ENCODE peak calls at places on chromosomes 12 and 14, in eight cellular contexts. Q is neural progenitor cell, C is hepatocyte, G is AG04449, E is brain microvascular endothelial cell, P is fibroblast of lung, J is omental fat pad, H is GM06990. R is an unnamed sample.

GRCh38 chr12:44063671-44064070 is 227.8 kb downstream of the TMEM117 start:
- DNase-seq in Q (no peak), C (no peak), G (no peak), E (no peak), P (no peak), J (no peak), H (no peak), R (no peak)

GRCh38 chr12:113392988-113393579 is 10.6 kb downstream of the SDS start:
- DNase-seq in Q (peak), C (no peak), G (no peak), E (peak), P (peak), J (no peak), H (peak), R (peak)

GRCh38 chr12:48865141-48865440 is 579 bp downstream of the RND1 start:
- DNase-seq in Q (peak), C (no peak), G (no peak), E (no peak), P (no peak), J (no peak), H (peak), R (no peak)

GRCh38 chr12:124687695-124688301 is 120.4 kb upstream of the NCOR2 start:
- DNase-seq in Q (peak), C (no peak), G (no peak), E (no peak), P (peak), J (no peak), H (no peak), R (no peak)

GRCh38 chr14:30883508-30884294 is 9.3 kb downstream of the COCH start:
- DNase-seq in Q (no peak), C (no peak), G (no peak), E (no peak), P (peak), J (no peak), H (no peak), R (no peak)

GRCh38 chr12:94127239-94128131 is 20.9 kb upstream of the PLXNC1 start:
- DNase-seq in Q (no peak), C (no peak), G (no peak), E (no peak), P (no peak), J (no peak), H (no peak), R (no peak)

GRCh38 chr12:109304485-109304884 is 4.6 kb downstream of the FOXN4 start:
- DNase-seq in Q (no peak), C (no peak), G (no peak), E (no peak), P (no peak), J (no peak), H (no peak), R (peak)

GRCh38 chr14:93150227-93151206 is 34.2 kb downstream of the MOAP1 start:
- DNase-seq in Q (peak), C (peak), G (no peak), E (no peak), P (no peak), J (no peak), H (no peak), R (no peak)

GRCh38 chr12:3492868-3493224 is 1.8 kb downstream of the PRMT8 start:
- DNase-seq in Q (no peak), C (no peak), G (no peak), E (no peak), P (no peak), J (no peak), H (no peak), R (no peak)

GRCh38 chr14:60544659-60545058 is 35.7 kb downstream of the SIX6 start:
- DNase-seq in Q (no peak), C (no peak), G (no peak), E (no peak), P (no peak), J (no peak), H (no peak), R (peak)

GRCh38 chr12:57193706-57194245 is 22.8 kb upstream of the NXPH4 start:
- DNase-seq in Q (no peak), C (no peak), G (no peak), E (no peak), P (no peak), J (no peak), H (no peak), R (no peak)

GRCh38 chr14:21535545-21536394 is 9.6 kb upstream of the SALL2 start:
- DNase-seq in Q (no peak), C (no peak), G (no peak), E (no peak), P (no peak), J (no peak), H (no peak), R (no peak)

GRCh38 chr12:78951746-78952532 is 87.4 kb downstream of the SYT1 start:
- DNase-seq in Q (peak), C (no peak), G (no peak), E (no peak), P (no peak), J (no peak), H (no peak), R (no peak)

GRCh38 chr14:100783630-100784321 is 42.1 kb upstream of the MEG3 start:
- DNase-seq in Q (peak), C (no peak), G (no peak), E (no peak), P (no peak), J (no peak), H (no peak), R (no peak)

GRCh38 chr12:44000309-44000952 is 164.6 kb downstream of the TMEM117 start:
- DNase-seq in Q (peak), C (peak), G (no peak), E (peak), P (peak), J (no peak), H (no peak), R (peak)

GRCh38 chr14:50311974-50312733 is at the start of the genes DMAC2L and L2HGDH:
- DNase-seq in Q (peak), C (peak), G (peak), E (peak), P (peak), J (peak), H (peak), R (peak)

GRCh38 chr12:2691340-2692111 is 103.2 kb upstream of the FKBP4 start:
- DNase-seq in Q (peak), C (peak), G (no peak), E (no peak), P (no peak), J (no peak), H (peak), R (peak)

GRCh38 chr12:28568083-28568482 is 377.8 kb downstream of the CCDC91 start:
- DNase-seq in Q (no peak), C (peak), G (peak), E (peak), P (peak), J (no peak), H (no peak), R (no peak)

GRCh38 chr12:9133243-9133938 is 17.7 kb upstream of the A2M start:
- DNase-seq in Q (no peak), C (no peak), G (no peak), E (no peak), P (peak), J (no peak), H (no peak), R (no peak)

GRCh38 chr14:43669355-43669754 is 837.7 kb downstream of the FSCB start:
- DNase-seq in Q (no peak), C (no peak), G (no peak), E (no peak), P (no peak), J (no peak), H (no peak), R (no peak)

GRCh38 chr14:103014466-103015319 is 42.7 kb downstream of the CDC42BPB start:
- DNase-seq in Q (peak), C (no peak), G (no peak), E (peak), P (peak), J (no peak), H (no peak), R (no peak)

GRCh38 chr12:50285253-50285652 is 1.9 kb upstream of the LIMA1 start:
- DNase-seq in Q (no peak), C (no peak), G (no peak), E (no peak), P (no peak), J (no peak), H (no peak), R (no peak)

GRCh38 chr12:50283924-50284236 is 560 bp upstream of the LIMA1 start:
- DNase-seq in Q (no peak), C (no peak), G (no peak), E (no peak), P (peak), J (no peak), H (no peak), R (peak)

GRCh38 chr12:50287271-50287670 is 4.0 kb upstream of the LIMA1 start:
- DNase-seq in Q (no peak), C (no peak), G (no peak), E (no peak), P (no peak), J (no peak), H (no peak), R (no peak)

GRCh38 chr12:50282581-50283229 is 615 bp downstream of the LIMA1 start:
- DNase-seq in Q (no peak), C (no peak), G (no peak), E (peak), P (peak), J (no peak), H (no peak), R (no peak)

DNA sequence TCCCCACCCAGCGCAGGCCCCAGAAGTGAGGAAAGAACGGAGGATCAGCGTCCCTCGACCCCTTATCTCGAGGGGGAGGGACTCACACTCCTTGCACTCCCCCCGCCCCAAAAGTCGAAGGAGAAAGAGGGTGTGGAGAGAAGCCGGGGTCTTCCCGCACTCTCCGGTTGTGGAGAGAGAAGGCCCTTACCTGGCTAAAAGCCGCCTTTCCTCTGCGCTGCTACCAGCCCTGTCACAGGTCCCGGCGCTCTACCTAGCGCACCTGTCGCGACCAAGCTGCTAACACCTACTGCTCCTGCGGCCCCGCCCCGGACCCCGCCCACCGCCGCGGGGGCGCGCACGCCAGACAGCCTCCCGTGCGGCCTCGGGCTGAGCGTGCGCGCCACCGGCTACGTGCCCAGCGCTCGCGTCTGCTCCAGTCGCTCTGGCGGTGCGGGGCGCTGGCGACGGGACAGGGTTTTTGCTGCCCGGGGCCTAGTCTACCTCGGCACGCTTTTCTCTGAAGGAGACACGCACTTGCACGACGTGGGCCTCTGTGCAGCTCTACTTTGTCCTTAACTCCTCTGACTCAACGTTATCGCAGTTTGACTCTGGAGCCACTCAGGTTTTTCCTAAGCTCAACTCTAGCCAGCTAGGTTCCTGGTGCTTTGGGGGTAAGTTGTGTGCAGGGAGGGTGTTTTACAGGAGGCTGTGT is at the start of gene LIMA1:
- DNase-seq in Q (peak), C (peak), G (no peak), E (peak), P (peak), J (peak), H (peak), R (peak)
- TF ChIP-seq CTCF in Q (no peak), C (no peak), G (peak), E (no peak), P (peak), J (peak), H (no peak), R (no peak)

DNA sequence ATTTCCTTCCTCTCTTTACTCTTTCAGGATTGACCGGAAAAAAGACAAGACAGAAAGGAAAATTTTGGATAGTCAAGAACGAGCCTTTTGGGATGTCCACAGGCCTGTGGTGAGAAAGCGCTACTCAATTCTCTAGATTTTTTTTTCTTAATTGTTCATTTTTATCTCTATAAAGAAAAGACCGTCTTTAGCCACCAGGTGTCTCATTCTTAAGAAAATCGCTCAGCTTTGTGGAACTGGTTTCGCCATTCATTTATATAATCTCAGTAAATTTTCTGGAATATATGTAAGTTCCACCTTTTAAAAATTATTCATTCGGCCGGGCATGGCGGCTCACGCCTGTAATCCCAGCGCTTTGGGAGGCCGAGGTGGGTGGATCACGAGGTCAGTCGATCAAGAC is 421.1 kb downstream of the DPF3 start:
- DNase-seq in Q (no peak), C (no peak), G (no peak), E (no peak), P (peak), J (no peak), H (no peak), R (no peak)
- TF ChIP-seq CTCF in Q (peak), C (no peak), G (no peak), E (peak), P (peak), J (no peak), H (no peak), R (no peak)

GRCh38 chr12:54658306-54659264 is 10.4 kb upstream of the DCD start:
- DNase-seq in Q (peak), C (peak), G (no peak), E (peak), P (no peak), J (no peak), H (no peak), R (peak)
- TF ChIP-seq CTCF in Q (peak), C (peak), G (peak), E (peak), P (peak), J (no peak), H (peak), R (peak)

GRCh38 chr12:115895247-115895646 is 382.2 kb downstream of the MED13L start:
- DNase-seq in Q (no peak), C (no peak), G (no peak), E (no peak), P (no peak), J (no peak), H (no peak), R (no peak)
- TF ChIP-seq CTCF in Q (peak), C (no peak), G (peak), E (peak), P (peak), J (no peak), H (peak), R (no peak)

DNA sequence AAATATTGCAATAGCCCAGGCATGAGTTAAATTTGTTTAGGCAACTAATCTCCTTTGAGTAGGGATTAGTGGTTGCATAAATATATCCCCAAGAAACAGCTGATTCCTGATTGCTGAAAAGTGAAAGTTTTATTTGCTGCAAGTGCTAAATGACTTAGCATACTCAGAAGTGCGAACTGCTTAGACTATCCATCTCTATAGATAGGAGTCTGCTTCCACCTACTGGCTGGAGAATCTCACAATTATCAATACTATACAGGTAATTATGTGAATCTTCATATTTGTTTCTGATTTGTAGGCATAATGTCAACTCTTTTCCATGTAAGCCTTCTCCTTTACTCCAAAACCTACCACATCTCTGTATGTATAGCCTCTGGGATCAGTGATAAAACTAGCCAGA is 11.9 kb upstream of the SLCO1B3 start:
- DNase-seq in Q (peak), C (peak), G (no peak), E (peak), P (no peak), J (no peak), H (no peak), R (no peak)
- TF ChIP-seq CTCF in Q (peak), C (peak), G (peak), E (no peak), P (no peak), J (no peak), H (peak), R (peak)

DNA sequence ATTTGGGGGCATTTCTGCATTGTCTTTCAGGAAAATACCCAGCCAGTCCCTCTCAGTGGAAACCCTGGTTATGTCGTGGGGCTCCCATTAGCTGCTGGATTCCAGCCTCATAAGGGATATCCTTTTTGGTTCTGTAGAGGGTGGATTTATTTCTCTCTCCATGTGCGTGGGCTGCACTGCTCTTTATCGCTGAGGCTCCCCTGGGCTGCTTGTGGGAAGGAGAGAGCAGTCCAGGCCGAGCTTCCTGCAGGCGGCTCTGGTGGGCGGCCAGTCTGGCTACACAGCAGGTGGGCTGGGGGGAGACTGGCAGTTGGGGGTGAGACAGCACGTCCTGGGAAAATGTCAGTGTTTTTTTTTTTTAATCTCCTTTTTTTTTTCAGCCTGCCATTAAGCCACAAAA is 27.6 kb downstream of the TCTN1 start:
- DNase-seq in Q (peak), C (no peak), G (no peak), E (peak), P (no peak), J (no peak), H (no peak), R (no peak)
- TF ChIP-seq CTCF in Q (no peak), C (no peak), G (no peak), E (peak), P (no peak), J (no peak), H (no peak), R (no peak)

DNA sequence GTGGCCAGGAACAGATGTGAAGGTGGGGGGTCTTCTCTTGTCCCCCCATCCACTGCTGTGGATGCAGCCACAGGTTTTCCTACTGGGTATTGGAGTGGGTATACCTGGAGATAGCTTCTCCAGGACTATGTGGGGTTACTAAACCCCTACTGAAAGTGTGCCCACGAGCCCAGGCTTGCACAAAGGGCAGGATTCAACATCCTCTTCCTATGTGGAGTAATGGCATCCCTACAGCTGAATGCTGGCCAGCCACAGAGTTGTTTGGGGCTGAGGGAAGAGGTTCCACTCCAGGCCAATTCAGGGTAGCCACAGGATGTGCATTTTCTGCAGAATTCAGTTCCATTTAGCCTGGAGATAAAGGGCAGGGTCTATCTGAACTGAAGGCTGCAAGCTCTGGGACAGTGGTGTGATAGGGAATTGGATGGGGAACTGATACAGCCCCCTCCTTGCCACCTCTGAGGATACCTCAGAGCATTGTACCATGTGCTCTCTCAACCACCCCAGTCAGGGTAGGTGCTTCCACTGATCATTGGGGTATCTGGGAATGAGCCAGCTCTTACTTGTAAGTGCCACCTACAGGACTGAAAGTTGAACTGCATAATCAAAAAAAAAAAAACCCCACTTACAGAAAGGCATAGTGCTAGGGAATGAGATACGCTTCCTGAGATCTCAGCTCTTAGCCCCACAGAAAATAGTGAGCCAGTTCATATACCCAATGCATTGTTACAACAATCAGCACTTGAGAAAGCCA is 187.1 kb downstream of the KITLG start:
- DNase-seq in Q (peak), C (peak), G (no peak), E (no peak), P (no peak), J (no peak), H (peak), R (peak)
- TF ChIP-seq CTCF in Q (peak), C (peak), G (no peak), E (peak), P (peak), J (no peak), H (peak), R (no peak)